ENCODE peak calls at places on chromosomes 4 and X, in four cellular contexts. F, K, X and H are unnamed samples.

GRCh38 chrX:130081421-130082045 is 28.8 kb downstream of the ELF4 start:
- DNase-seq in F (no peak), K (no peak), X (peak; percentile 52), H (peak; percentile 33)

GRCh38 chr4:47525154-47525819 is 40.2 kb downstream of the ATP10D start:
- DNase-seq in F (no peak), K (no peak), X (peak; percentile 92), H (peak; percentile 68)

GRCh38 chr4:98970386-98970785 is 25.1 kb upstream of the METAP1 start:
- DNase-seq in F (no peak), K (no peak), X (no peak), H (no peak)

GRCh38 chr4:151540728-151541437 is 131.9 kb downstream of the FHIP1A start:
- DNase-seq in F (no peak), K (peak; percentile 40), X (peak; percentile 92), H (peak; percentile 56)

GRCh38 chr4:160426233-160426632 is 1323.4 kb downstream of the RAPGEF2 start:
- DNase-seq in F (no peak), K (no peak), X (no peak), H (no peak)

GRCh38 chr4:13605330-13605729 is 22.2 kb downstream of the BOD1L1 start:
- DNase-seq in F (no peak), K (no peak), X (no peak), H (peak; percentile 4)

GRCh38 chr4:38788327-38788726 is 5.5 kb upstream of the TLR10 start:
- DNase-seq in F (no peak), K (peak; percentile 26), X (peak; percentile 8), H (peak; percentile 6)

GRCh38 chrX:15853586-15854079 is 980 bp downstream of the AP1S2 start:
- DNase-seq in F (no peak), K (no peak), X (peak; percentile 28), H (no peak)

GRCh38 chrX:12080265-12080664 is 58.0 kb upstream of the FRMPD4 start:
- DNase-seq in F (no peak), K (peak; percentile 6), X (peak; percentile 62), H (peak; percentile 41)

GRCh38 chrX:32778965-32779364 is 432.4 kb downstream of the DMD start:
- DNase-seq in F (no peak), K (no peak), X (no peak), H (no peak)

GRCh38 chrX:131741103-131741581 is 197.3 kb downstream of the OR13H1 start:
- DNase-seq in F (no peak), K (no peak), X (no peak), H (no peak)

GRCh38 chrX:24646745-24647182 is 383 bp downstream of the PCYT1B start:
- DNase-seq in F (no peak), K (no peak), X (peak; percentile 33), H (peak; percentile 2)

GRCh38 chr4:32161382-32161781 is 1441.2 kb downstream of the PCDH7 start:
- DNase-seq in F (no peak), K (no peak), X (peak; percentile 64), H (no peak)

GRCh38 chr4:68175562-68176155 is 46.0 kb upstream of the TMPRSS11F start:
- DNase-seq in F (no peak), K (peak; percentile 10), X (peak; percentile 74), H (peak; percentile 69)

GRCh38 chr4:155854597-155855226 is 11.4 kb downstream of the ASIC5 start:
- DNase-seq in F (no peak), K (peak; percentile 20), X (peak; percentile 68), H (peak; percentile 31)

GRCh38 chrX:18401848-18402213 is 23.6 kb upstream of the CDKL5 start:
- DNase-seq in F (no peak), K (no peak), X (no peak), H (no peak)

GRCh38 chr4:37664696-37665095 is 21.5 kb downstream of the RELL1 start:
- DNase-seq in F (no peak), K (no peak), X (no peak), H (no peak)

GRCh38 chr4:97374526-97374925 is 768.8 kb downstream of the STPG2 start:
- DNase-seq in F (no peak), K (no peak), X (no peak), H (no peak)

GRCh38 chr4:52371861-52372260 is 287.2 kb downstream of the USP46 start:
- DNase-seq in F (no peak), K (no peak), X (no peak), H (no peak)

GRCh38 chrX:131734621-131735020 is 190.7 kb downstream of the OR13H1 start:
- DNase-seq in F (no peak), K (no peak), X (no peak), H (no peak)

GRCh38 chr4:15690020-15690809 is 8.6 kb downstream of the FAM200B start:
- DNase-seq in F (no peak), K (peak; percentile 45), X (peak; percentile 76), H (peak; percentile 71)

GRCh38 chrX:115583730-115584004 is 22.7 kb downstream of the PLS3 start:
- DNase-seq in F (no peak), K (no peak), X (no peak), H (no peak)

GRCh38 chrX:72308566-72309296 is 3.0 kb upstream of the CITED1 start:
- DNase-seq in F (no peak), K (peak; percentile 67), X (peak; percentile 75), H (peak; percentile 73)

GRCh38 chr4:8403981-8404380 is 36.5 kb downstream of the ACOX3 start:
- DNase-seq in F (no peak), K (no peak), X (no peak), H (no peak)

GRCh38 chr4:25367004-25367621 is 9.9 kb upstream of the ANAPC4 start:
- DNase-seq in F (no peak), K (no peak), X (peak; percentile 75), H (peak; percentile 45)

GRCh38 chr4:7625073-7625472 is 190.3 kb upstream of the PSAPL1 start:
- DNase-seq in F (no peak), K (no peak), X (peak; percentile 53), H (peak; percentile 85)

GRCh38 chr4:11468901-11469300 is 40.2 kb upstream of the HS3ST1 start:
- DNase-seq in F (no peak), K (no peak), X (no peak), H (no peak)

GRCh38 chrX:70132877-70133302 is 357 bp upstream of the IGBP1 start:
- DNase-seq in F (no peak), K (no peak), X (no peak), H (peak; percentile 2)

GRCh38 chr4:57110635-57111546 is 706 bp upstream of the IGFBP7 start:
- DNase-seq in F (peak; percentile 80), K (no peak), X (peak; percentile 70), H (peak; percentile 58)

GRCh38 chrX:124086411-124086810 is 124.9 kb downstream of the STAG2 start:
- DNase-seq in F (no peak), K (no peak), X (no peak), H (no peak)

GRCh38 chr4:176313596-176314341 is 6.0 kb upstream of the SPCS3 start:
- DNase-seq in F (no peak), K (no peak), X (peak; percentile 84), H (no peak)

GRCh38 chrX:50100188-50100587 is 100.6 kb downstream of the AKAP4 start:
- DNase-seq in F (no peak), K (peak; percentile 4), X (no peak), H (peak; percentile 4)

GRCh38 chr4:171932238-171932637 is 119.0 kb downstream of the GALNTL6 start:
- DNase-seq in F (no peak), K (no peak), X (no peak), H (no peak)

GRCh38 chrX:45751156-45751555 is 550.5 kb upstream of the DIPK2B start:
- DNase-seq in F (no peak), K (no peak), X (peak; percentile 15), H (no peak)

GRCh38 chr4:80153800-80154546 is 43.3 kb upstream of the PRDM8 start:
- DNase-seq in F (no peak), K (no peak), X (peak; percentile 58), H (peak; percentile 33)

GRCh38 chr4:174023641-174024040 is 259.8 kb downstream of the FBXO8 start:
- DNase-seq in F (no peak), K (no peak), X (peak; percentile 67), H (no peak)

GRCh38 chrX:18377802-18378201 is 23.3 kb upstream of the SCML2 start:
- DNase-seq in F (no peak), K (no peak), X (peak; percentile 43), H (peak; percentile 35)

GRCh38 chr4:178316211-178316610 is 874.0 kb upstream of the AGA start:
- DNase-seq in F (no peak), K (no peak), X (no peak), H (no peak)

GRCh38 chr4:32962100-32962499 is 2241.9 kb downstream of the PCDH7 start:
- DNase-seq in F (no peak), K (no peak), X (no peak), H (no peak)